ENCODE peak calls at places on chromosomes 13 and 19, in seven cellular contexts. B is GM12878, U is stomach, W is transverse colon, R is esophagus muscularis mucosa, S is suprapubic skin, G is tibial nerve. D is an unnamed sample.

GRCh38 chr19:49340069-49340864 is 5.1 kb downstream of the CD37 start:
- DNase-seq in B (peak; percentile 93), U (peak; percentile 84), W (peak; percentile 75), R (peak; percentile 39), S (peak; percentile 81), G (peak; percentile 62), D (peak; percentile 94)

GRCh38 chr19:44890366-44891015 is 563 bp upstream of the TOMM40 start:
- DNase-seq in B (peak; percentile 100), U (no peak), W (no peak), R (no peak), S (no peak), G (no peak), D (peak; percentile 100)

GRCh38 chr13:57630661-57631606 is 610 bp upstream of the PCDH17 start:
- DNase-seq in B (no peak), U (no peak), W (no peak), R (no peak), S (no peak), G (no peak), D (no peak)

GRCh38 chr13:59542303-59542702 is 621.4 kb downstream of the DIAPH3 start:
- DNase-seq in B (no peak), U (no peak), W (no peak), R (no peak), S (no peak), G (no peak), D (no peak)

GRCh38 chr13:102693781-102694180 is 1.1 kb downstream of the METTL21C start:
- DNase-seq in B (no peak), U (no peak), W (no peak), R (no peak), S (no peak), G (no peak), D (no peak)

GRCh38 chr13:97276862-97277269 is 54.7 kb downstream of the MBNL2 start:
- DNase-seq in B (no peak), U (no peak), W (no peak), R (no peak), S (no peak), G (no peak), D (no peak)

GRCh38 chr19:1321539-1321938 is 35.9 kb downstream of the EFNA2 start:
- DNase-seq in B (no peak), U (no peak), W (no peak), R (no peak), S (no peak), G (no peak), D (no peak)

GRCh38 chr19:46442808-46443450 is 14.2 kb upstream of the PNMA8C start:
- DNase-seq in B (no peak), U (peak; percentile 55), W (no peak), R (no peak), S (no peak), G (no peak), D (no peak)

GRCh38 chr19:47229674-47230121 is 1.3 kb downstream of the BBC3 start:
- DNase-seq in B (no peak), U (no peak), W (peak; percentile 38), R (no peak), S (no peak), G (no peak), D (no peak)

GRCh38 chr13:110336108-110336507 is 29.0 kb downstream of the COL4A2 start:
- DNase-seq in B (no peak), U (no peak), W (no peak), R (no peak), S (no peak), G (no peak), D (no peak)

GRCh38 chr13:111343186-111343805 is 22.9 kb downstream of the TEX29 start:
- DNase-seq in B (no peak), U (no peak), W (no peak), R (peak; percentile 75), S (no peak), G (no peak), D (peak; percentile 31)

GRCh38 chr13:106151056-106151699 is 384.3 kb downstream of the EFNB2 start:
- DNase-seq in B (no peak), U (no peak), W (peak; percentile 37), R (no peak), S (no peak), G (no peak), D (no peak)

GRCh38 chr13:42875448-42876269 is 94.3 kb downstream of the FAM216B start:
- DNase-seq in B (no peak), U (no peak), W (no peak), R (no peak), S (no peak), G (no peak), D (no peak)

GRCh38 chr13:101624210-101624922 is 171.9 kb downstream of the ITGBL1 start:
- DNase-seq in B (no peak), U (no peak), W (no peak), R (no peak), S (no peak), G (no peak), D (no peak)

GRCh38 chr19:48121909-48122371 is 11.3 kb upstream of the PLA2G4C start:
- DNase-seq in B (peak; percentile 13), U (no peak), W (no peak), R (no peak), S (no peak), G (no peak), D (no peak)

GRCh38 chr19:44648536-44649370 is 5.0 kb downstream of the PVR start:
- DNase-seq in B (no peak), U (no peak), W (no peak), R (no peak), S (no peak), G (no peak), D (no peak)

GRCh38 chr13:50309200-50309848 is 294.1 kb downstream of the KCNRG start:
- DNase-seq in B (no peak), U (no peak), W (no peak), R (no peak), S (no peak), G (no peak), D (no peak)

GRCh38 chr19:35031072-35031881 is 1.0 kb downstream of the SCN1B start:
- DNase-seq in B (no peak), U (no peak), W (no peak), R (no peak), S (no peak), G (no peak), D (peak; percentile 88)

GRCh38 chr19:38544569-38545315 is 73.0 kb downstream of the MAP4K1 start:
- DNase-seq in B (no peak), U (no peak), W (no peak), R (no peak), S (no peak), G (no peak), D (no peak)

GRCh38 chr19:48218964-48219363 is 36.7 kb downstream of the CARD8 start:
- DNase-seq in B (no peak), U (no peak), W (no peak), R (no peak), S (no peak), G (no peak), D (no peak)

GRCh38 chr13:33910267-33910666 is 92.3 kb downstream of the RFC3 start:
- DNase-seq in B (no peak), U (no peak), W (no peak), R (no peak), S (no peak), G (no peak), D (no peak)

GRCh38 chr13:83824561-83824960 is 57.7 kb downstream of the SLITRK1 start:
- DNase-seq in B (no peak), U (no peak), W (no peak), R (no peak), S (no peak), G (no peak), D (no peak)

DNA sequence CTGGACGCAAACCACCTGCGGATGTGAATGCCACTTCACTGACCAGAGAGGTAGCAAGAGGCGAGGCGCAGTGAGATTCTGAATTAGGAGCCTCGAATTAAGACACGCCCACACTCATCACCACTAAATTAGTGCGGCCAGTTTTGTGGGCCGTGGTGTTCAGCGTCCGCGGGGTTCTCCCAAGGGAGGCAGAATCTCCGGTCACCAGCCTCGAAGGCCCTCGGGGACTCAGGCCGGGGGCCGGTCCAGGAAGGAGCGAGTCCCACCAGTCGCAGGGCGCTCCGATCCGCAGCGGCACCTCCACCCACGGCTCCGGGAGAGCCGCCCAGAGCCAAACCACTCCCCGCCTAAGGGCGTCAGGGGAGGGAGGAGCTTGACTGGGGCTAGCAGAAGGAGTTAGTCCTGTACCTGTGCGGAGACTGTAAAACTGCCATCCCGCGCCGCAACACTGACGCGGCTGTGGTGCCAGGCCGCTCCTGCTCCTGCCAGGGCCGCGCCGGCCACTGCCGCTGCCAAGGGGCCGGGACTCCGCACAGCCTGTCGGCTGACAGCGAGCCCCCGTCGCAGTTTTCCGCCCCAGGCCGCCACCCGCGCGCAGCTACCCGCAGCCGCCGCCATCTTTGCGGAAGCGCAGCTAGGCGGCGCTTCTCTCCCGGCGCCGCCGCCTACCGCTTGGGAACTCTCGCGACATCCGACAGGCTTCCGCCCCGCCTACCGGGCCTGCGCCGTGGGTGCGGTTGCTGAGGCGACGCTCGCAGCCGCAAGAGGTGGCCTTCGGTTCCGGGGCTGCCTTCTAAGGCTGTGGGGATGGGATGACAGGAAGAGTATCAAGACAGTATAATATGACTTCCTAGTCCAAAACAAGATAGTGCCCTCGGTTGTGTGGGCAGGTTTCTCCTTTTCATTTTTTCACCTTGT is at the start of gene MICU2:
- DNase-seq in B (peak; percentile 81), U (peak; percentile 95), W (peak; percentile 96), R (peak; percentile 96), S (peak; percentile 94), G (peak; percentile 88), D (peak; percentile 93)
- TF ChIP-seq CTCF in B (no peak), U (peak; percentile 50), W (peak; percentile 20), R (peak; percentile 35), S (peak; percentile 27), G (no peak), D (peak; percentile 66)

GRCh38 chr13:23504188-23504587 is 66.0 kb upstream of the TNFRSF19 start:
- DNase-seq in B (no peak), U (no peak), W (no peak), R (no peak), S (no peak), G (no peak), D (no peak)
- TF ChIP-seq EP300 in B (no peak), U (no peak), W (no peak), R (no peak), S (no peak), G (no peak), D (no peak)

DNA sequence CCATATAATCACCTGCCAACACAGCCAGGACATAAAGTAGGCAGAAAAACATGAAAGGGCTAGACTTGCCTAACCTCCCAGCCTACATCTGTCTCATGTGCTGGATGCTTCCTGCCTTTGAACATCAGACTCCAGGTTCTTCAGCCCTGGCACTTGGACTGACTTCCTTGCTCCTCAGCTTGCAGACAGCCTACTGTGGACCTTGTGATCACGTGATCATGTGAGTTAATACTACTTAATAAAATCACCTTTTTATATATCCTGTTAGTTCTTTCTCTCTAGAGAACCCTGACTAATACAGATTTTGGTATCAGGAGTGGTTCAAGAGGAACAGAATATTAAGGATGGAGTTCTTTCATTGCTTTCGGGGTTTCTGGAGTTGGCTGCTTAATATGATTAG is 2867.6 kb downstream of the PCDH9 start:
- DNase-seq in B (no peak), U (no peak), W (no peak), R (no peak), S (no peak), G (no peak), D (no peak)
- H3K36me3 ChIP-seq in B (no peaks in the 10 kb centered on the region), U (no peaks in the 10 kb centered on the region), W (no peaks in the 10 kb centered on the region), R (no peaks in the 10 kb centered on the region), S (no peaks in the 10 kb centered on the region), G (no peaks in the 10 kb centered on the region), D (no peaks in the 10 kb centered on the region)

DNA sequence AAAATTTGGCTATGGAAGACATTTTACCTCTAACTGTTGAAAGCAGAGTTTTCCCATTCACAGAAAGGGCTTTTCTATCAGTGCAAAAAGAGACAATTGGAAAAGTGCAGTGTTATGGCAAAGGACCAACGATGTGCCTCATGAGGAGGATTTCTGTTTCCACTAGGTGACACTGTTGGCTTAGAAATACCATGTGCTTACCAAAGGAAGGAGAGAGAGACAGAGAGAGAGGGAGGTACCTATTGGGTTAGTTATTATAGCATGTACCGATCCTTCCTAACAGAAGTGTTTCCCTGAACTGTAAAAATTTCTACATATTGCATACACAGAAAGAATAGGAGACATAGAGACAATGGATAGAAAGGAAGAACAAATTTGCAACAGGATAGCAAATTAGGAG is 23.9 kb upstream of the PSG4 start:
- DNase-seq in B (no peak), U (no peak), W (no peak), R (no peak), S (no peak), G (no peak), D (no peak)
- TF ChIP-seq CTCF in B (no peak), U (no peak), W (no peak), R (no peak), S (no peak), G (no peak), D (no peak)